ENCODE peak calls at places on chromosomes 11 and 22, in ten cellular contexts. I, D, Q, T, E, V, U, F, Y and C are unnamed samples.
A peak's percentile ranks its signal among the peaks of the same experiment; 100 is the strongest.

GRCh38 chr11:65575568-65576231 is at the start of gene EHBP1L1:
- DNase-seq in U (peak; percentile 93), F (peak; percentile 68), Y (peak; percentile 65), I (no peak), T (peak; percentile 77), D (peak; percentile 85), V (peak; percentile 72), E (peak; percentile 68), Q (peak; percentile 81), C (peak; percentile 93)

GRCh38 chr11:62145261-62145871 is 21.6 kb downstream of the INCENP start:
- DNase-seq in E (no peak), I (no peak), Y (no peak), Q (no peak), D (no peak), T (no peak), V (no peak), F (no peak), U (peak; percentile 51), C (no peak)

GRCh38 chr11:9755561-9755960 is 91.7 kb downstream of the SWAP70 start:
- DNase-seq in F (no peak), Q (no peak), E (no peak), I (no peak), V (peak; percentile 96), Y (no peak), T (no peak), D (no peak), U (no peak), C (no peak)

GRCh38 chr22:19139001-19139356 is 5.5 kb downstream of the ESS2 start:
- DNase-seq in E (no peak), T (no peak), F (no peak), I (no peak), Q (no peak), D (no peak), U (no peak), V (no peak), Y (no peak), C (no peak)

GRCh38 chr11:17985517-17985916 is 27.3 kb downstream of the SERGEF start:
- DNase-seq in Q (no peak), I (no peak), V (peak; percentile 69), F (no peak), T (no peak), D (peak; percentile 54), U (no peak), E (no peak), Y (peak; percentile 11), C (no peak)

GRCh38 chr11:1918436-1919315 is 827 bp upstream of the TNNT3 start:
- DNase-seq in T (no peak), D (no peak), Y (no peak), V (no peak), I (no peak), Q (no peak), F (no peak), U (peak; percentile 72), E (no peak), C (peak; percentile 50)

GRCh38 chr22:44361391-44362126 is 48.8 kb upstream of the SHISAL1 start:
- DNase-seq in U (peak; percentile 63), V (no peak), Y (no peak), Q (peak; percentile 7), T (no peak), D (no peak), E (no peak), F (no peak), I (no peak), C (peak; percentile 49)

GRCh38 chr11:101091781-101092180 is 37.8 kb downstream of the PGR start:
- DNase-seq in U (no peak), Q (no peak), D (no peak), Y (no peak), F (no peak), T (no peak), I (no peak), V (no peak), E (no peak), C (no peak)

GRCh38 chr11:112343368-112344039 is 82.8 kb upstream of the PLET1 start:
- DNase-seq in T (no peak), F (no peak), E (no peak), V (no peak), Q (no peak), Y (no peak), D (no peak), I (no peak), U (no peak), C (no peak)

GRCh38 chr11:69320756-69321741 is 27.1 kb downstream of the MYEOV start:
- DNase-seq in F (no peak), T (no peak), Y (no peak), V (peak; percentile 48), E (no peak), Q (no peak), D (no peak), I (no peak), U (no peak), C (no peak)

GRCh38 chr22:39985383-39986045 is 9.2 kb upstream of the FAM83F start:
- DNase-seq in D (no peak), E (no peak), U (no peak), V (no peak), Q (no peak), F (no peak), I (no peak), T (no peak), Y (no peak), C (no peak)

GRCh38 chr11:1226981-1227550 is 4.2 kb downstream of the MUC5B start:
- DNase-seq in Y (no peak), F (peak; percentile 81), D (no peak), U (peak; percentile 59), V (no peak), Q (peak; percentile 15), I (no peak), E (no peak), T (peak; percentile 44), C (peak; percentile 35)

GRCh38 chr11:14132312-14132711 is 169.8 kb downstream of the SPON1 start:
- DNase-seq in E (no peak), T (no peak), V (no peak), D (peak; percentile 49), Q (no peak), I (no peak), U (no peak), Y (no peak), F (no peak), C (no peak)
- H3K4me1 ChIP-seq in E (no peaks in the 10 kb centered on the region), T (no peaks in the 10 kb centered on the region), V (no peaks in the 10 kb centered on the region), D (peaks cover 22% of the 10 kb centered on the region), Q (no peaks in the 10 kb centered on the region), I (peaks cover 8% of the 10 kb centered on the region), U (no peaks in the 10 kb centered on the region), Y (peaks cover under 1% of the 10 kb centered on the region), F (no peaks in the 10 kb centered on the region), C (no peaks in the 10 kb centered on the region)

DNA sequence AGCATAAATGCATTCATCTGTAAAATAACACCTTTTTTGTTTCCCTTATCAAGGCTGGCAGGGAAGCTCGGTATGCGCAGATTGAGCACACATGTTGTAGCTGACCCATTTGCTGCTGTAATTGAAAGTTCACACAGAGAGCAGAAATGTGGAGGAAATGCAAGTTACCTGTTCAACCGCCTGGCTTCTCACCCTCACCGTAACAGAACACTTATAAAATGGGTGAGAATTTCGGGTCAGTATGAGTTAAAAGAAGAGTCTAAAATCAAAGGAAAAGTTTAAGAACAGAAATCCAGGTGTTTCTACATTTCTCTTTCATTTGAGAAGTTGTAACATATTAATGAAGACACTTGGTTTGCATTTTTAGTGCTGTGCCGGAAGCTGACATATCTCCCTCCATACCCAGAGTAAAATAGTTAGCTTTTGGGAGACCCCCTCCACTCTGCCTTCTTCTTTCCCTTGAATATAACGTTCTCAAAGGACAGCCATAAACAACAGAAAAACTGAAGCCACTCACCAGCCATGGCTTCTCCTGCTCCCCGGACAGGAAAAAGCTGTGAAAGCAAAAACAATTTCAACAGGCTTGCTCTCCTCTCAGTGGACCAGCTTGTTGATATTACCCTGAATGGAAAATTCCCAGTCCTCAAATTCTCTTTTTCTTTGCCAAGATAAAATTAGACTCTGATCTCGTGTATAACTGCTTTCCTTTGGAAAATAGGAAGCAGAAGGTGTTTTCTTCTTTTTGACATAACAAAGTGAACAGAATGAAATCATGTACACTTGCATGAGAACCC is at the start of gene CASP12:
- DNase-seq in Q (no peak), I (no peak), F (no peak), Y (no peak), E (no peak), D (peak; percentile 6), V (no peak), U (no peak), T (no peak), C (no peak)
- H3K27ac ChIP-seq in Q (peak within 1 kb of the TSS; percentile 1), I (peak within 1 kb of the TSS; percentile 78), F (no peak within 1 kb of the TSS), Y (no peak within 1 kb of the TSS), E (no peak within 1 kb of the TSS), D (no peak within 1 kb of the TSS), V (no peak within 1 kb of the TSS), U (peak within 1 kb of the TSS; percentile 76), T (no peak within 1 kb of the TSS), C (peak within 1 kb of the TSS; percentile 79)

DNA sequence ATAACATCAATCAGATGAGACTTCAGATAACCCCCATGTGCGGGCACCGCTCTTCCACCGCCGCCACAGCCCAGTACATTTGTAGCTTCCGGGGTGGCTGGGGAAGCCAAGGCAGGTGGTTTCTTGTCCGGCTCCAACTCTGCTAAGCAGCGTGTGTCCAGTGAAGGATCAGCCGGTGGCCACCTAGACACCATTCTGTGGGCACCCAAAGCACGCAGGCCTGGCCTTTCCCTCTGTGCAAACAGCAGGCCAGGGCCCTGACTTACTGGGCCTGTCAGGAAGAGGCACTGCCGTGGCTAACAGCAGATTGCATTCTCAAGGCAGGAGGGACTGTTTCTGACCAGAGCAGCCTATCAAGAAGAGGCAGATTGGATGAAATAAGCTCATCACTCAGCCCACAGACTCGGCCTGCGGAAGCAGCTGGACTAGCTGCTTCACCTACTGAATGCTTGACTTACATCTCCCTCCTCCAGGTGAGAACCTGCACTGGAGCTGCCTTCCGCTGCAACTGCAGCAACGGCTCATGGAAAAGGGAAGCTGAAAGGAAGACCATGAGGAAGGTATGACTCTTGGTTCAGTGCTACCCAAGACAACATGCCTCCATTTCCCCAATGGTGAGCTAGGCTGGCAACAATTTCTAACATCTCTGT is 74.8 kb downstream of the ETS1 start:
- DNase-seq in F (no peak), Q (no peak), I (no peak), E (no peak), U (no peak), T (no peak), V (no peak), D (no peak), Y (no peak), C (no peak)
- H3K4me1 ChIP-seq in F (peaks cover 72% of the 10 kb centered on the region), Q (peaks cover 64% of the 10 kb centered on the region), I (peaks cover 92% of the 10 kb centered on the region), E (peaks cover 71% of the 10 kb centered on the region), U (peaks cover 15% of the 10 kb centered on the region), T (no peaks in the 10 kb centered on the region), V (peaks cover 40% of the 10 kb centered on the region), D (peaks cover 37% of the 10 kb centered on the region), Y (no peaks in the 10 kb centered on the region), C (peaks cover 11% of the 10 kb centered on the region)

DNA sequence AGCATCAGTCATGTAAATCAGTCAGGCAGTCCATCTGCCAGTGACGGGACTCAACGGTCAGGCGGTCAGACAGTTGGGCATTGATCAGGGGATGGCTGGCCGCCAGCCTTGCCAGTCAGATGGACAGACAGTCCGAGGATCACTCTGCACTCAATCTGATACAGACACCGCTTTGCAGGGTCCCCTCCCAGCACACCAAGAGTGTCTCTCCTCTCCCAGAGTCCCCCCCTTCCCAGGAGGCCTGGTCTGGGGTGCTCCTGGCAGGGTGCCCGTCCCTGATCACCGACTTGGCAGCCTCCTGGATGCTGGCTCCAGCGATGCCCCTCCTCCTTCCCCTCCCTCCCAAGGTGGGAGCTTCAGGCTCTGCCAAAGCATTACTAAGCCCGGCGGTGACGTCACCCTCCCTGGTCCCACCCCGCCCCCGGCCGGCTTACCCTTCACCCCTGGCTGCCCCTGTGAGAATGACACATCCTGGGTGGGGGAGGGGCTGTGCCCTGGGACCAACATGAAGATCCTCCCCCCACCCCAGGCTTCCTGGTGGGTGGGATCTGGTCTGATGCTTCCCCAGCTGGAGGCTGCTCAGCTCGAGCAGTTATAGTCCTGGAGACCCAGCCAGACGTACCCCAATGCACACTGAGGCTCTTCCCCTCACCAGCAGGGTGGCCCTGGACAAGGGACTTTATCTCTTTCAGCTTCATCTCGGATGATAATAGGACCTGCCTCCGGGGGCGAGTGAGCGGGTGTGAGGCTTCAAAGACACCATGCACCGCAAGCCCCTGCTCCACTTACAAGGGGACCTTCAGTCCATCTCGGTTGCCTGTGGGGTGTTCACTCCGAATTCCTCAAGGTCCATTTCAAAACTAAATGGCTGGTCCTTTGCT is 69.2 kb downstream of the CD82 start:
- DNase-seq in I (peak; percentile 81), Q (peak; percentile 79), E (no peak), F (peak; percentile 38), D (peak; percentile 92), V (peak; percentile 83), T (peak; percentile 56), U (peak; percentile 94), Y (peak; percentile 54), C (peak; percentile 92)
- H3K27ac ChIP-seq in I (no peak overlapping the region), Q (no peak overlapping the region), E (no peak overlapping the region), F (peak overlapping the region; percentile 63), D (no peak overlapping the region), V (no peak overlapping the region), T (no peak overlapping the region), U (no peak overlapping the region), Y (no peak overlapping the region), C (no peak overlapping the region)